ENCODE peak calls at places on chromosome 4, in five cellular contexts. U is right lobe of liver, B is suprapubic skin, L is breast epithelium, W is gastrocnemius medialis. T is an unnamed sample.

GRCh38 chr4:99617374-99617773 is 40.3 kb downstream of the C4orf54 start:
- DNase-seq in L (no peak), U (no peak), B (no peak), W (no peak), T (no peak)

GRCh38 chr4:169268951-169269781 is 1.6 kb downstream of the SH3RF1 start:
- DNase-seq in W (no peak), L (no peak), U (peak), B (no peak), T (no peak)

GRCh38 chr4:183388021-183388420 is 56.4 kb upstream of the CDKN2AIP start:
- DNase-seq in B (peak), L (no peak), U (no peak), W (no peak), T (no peak)

GRCh38 chr4:80173387-80173786 is 23.9 kb upstream of the PRDM8 start:
- DNase-seq in U (no peak), W (no peak), L (no peak), B (no peak), T (no peak)

GRCh38 chr4:120801171-120801758 is 121.3 kb downstream of the PRDM5 start:
- DNase-seq in U (no peak), L (no peak), W (no peak), B (no peak), T (no peak)

GRCh38 chr4:7988437-7988836 is 48.8 kb upstream of the AFAP1 start:
- DNase-seq in L (no peak), B (no peak), U (no peak), W (no peak), T (no peak)

GRCh38 chr4:99657801-99658200 is at the start of gene C4orf54:
- DNase-seq in B (no peak), U (no peak), W (no peak), L (no peak), T (no peak)

GRCh38 chr4:36024901-36025610 is 219.3 kb downstream of the ARAP2 start:
- DNase-seq in U (no peak), W (no peak), B (no peak), L (no peak), T (no peak)

GRCh38 chr4:88775529-88775928 is 77.9 kb upstream of the NAP1L5 start:
- DNase-seq in U (no peak), L (no peak), W (no peak), B (no peak), T (no peak)

GRCh38 chr4:39729557-39729956 is 31.6 kb downstream of the UBE2K start:
- DNase-seq in W (no peak), L (no peak), B (no peak), U (no peak), T (no peak)

GRCh38 chr4:8157944-8158709 is 486 bp downstream of the ABLIM2 start:
- DNase-seq in B (no peak), U (no peak), L (no peak), W (no peak), T (no peak)

GRCh38 chr4:185142563-185142910 is 529 bp upstream of the SLC25A4 start:
- DNase-seq in W (peak), B (no peak), U (no peak), L (no peak), T (no peak)

DNA sequence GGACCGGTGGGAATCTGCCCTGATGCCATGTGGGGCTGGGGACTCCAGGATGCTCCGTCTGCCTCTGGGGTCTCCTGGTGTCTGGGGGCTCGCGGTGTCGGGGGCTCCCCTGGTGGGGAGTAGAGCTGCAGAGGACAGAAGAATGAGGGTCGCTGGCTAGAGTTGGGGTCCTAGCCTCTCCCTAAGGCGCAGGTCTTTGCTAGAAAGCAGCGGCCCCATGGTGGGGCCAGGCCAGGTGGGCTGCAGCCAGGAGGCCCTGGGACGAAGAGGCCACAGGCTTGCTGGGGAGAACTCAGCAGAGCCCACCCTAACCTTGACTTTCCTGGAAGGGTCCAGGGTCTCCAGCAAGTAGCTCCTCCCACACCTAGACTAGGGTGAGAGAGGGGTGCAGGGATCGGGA is 21.4 kb downstream of the FGFRL1 start:
- DNase-seq in L (no peak), W (no peak), B (no peak), U (no peak), T (peak)
- H3K27ac ChIP-seq in L (no peak), W (no peak), B (no peak), U (no peak), T (no peak)

GRCh38 chr4:27514711-27515110 is 654.1 kb downstream of the STIM2 start:
- DNase-seq in L (no peak), U (no peak), B (no peak), W (no peak), T (no peak)
- TF ChIP-seq POLR2A in L (no peak), U (no peak), B (no peak), W (no peak), T (no peak)

GRCh38 chr4:27089186-27089585 is 228.5 kb downstream of the STIM2 start:
- DNase-seq in B (no peak), L (no peak), U (no peak), W (no peak), T (no peak)

GRCh38 chr4:27087306-27088045 is 226.8 kb downstream of the STIM2 start:
- DNase-seq in U (no peak), B (no peak), W (no peak), L (no peak), T (no peak)

GRCh38 chr4:27094224-27094623 is 233.6 kb downstream of the STIM2 start:
- DNase-seq in L (no peak), U (no peak), W (no peak), B (no peak), T (no peak)

GRCh38 chr4:27088491-27088890 is 227.8 kb downstream of the STIM2 start:
- DNase-seq in L (peak), B (no peak), W (no peak), U (no peak), T (no peak)

GRCh38 chr4:27090406-27090805 is 229.8 kb downstream of the STIM2 start:
- DNase-seq in W (no peak), L (no peak), U (no peak), B (no peak), T (no peak)
- TF ChIP-seq CTCF in W (no peak), L (no peak), U (no peak), B (no peak), T (no peak)

DNA sequence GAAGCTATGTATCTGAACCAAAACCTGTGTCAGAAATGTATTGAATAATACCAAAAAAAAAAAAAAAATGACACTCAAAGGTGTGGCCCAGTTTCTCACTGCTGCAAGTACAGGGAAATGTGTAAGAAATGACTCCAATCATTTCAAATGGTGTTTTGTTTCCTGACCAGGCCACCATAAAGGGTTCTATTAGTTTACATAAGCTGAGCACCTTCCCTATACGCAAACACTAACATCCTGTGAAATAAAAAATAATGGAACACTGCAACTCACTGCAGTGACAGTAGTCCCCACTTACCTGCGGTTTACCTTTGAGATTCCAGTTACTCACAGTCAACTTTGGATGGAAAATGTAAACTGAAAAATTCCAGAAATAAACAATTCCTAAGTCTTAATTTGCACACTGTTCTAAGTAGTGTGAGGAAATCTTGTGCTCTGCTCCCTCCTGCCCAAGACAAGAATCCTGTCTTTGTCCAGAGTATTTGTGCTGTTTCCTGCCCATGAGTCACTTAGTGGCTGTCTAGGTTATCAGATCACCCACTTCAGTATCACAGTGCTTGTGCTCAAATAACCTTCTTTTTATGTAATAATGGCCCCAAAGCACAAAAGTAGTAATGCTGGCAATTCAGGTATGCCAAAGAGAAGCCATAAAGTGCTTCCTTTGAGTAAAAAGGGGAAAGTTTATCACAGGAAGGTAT is 265.3 kb downstream of the RCHY1 start:
- DNase-seq in U (no peak), L (no peak), W (no peak), B (no peak), T (no peak)
- H3K27ac ChIP-seq in U (no peak), L (no peak), W (no peak), B (no peak), T (no peak)

GRCh38 chr4:108172780-108173598 is 4.3 kb upstream of the LEF1 start:
- DNase-seq in L (no peak), U (no peak), W (no peak), B (no peak), T (peak)
- TF ChIP-seq POLR2A in L (no peak), U (no peak), W (no peak), B (no peak), T (no peak)

GRCh38 chr4:25978327-25978726 is 64.3 kb downstream of the SMIM20 start:
- DNase-seq in W (no peak), B (no peak), U (no peak), L (no peak), T (no peak)

GRCh38 chr4:25981749-25982148 is 67.7 kb downstream of the SMIM20 start:
- DNase-seq in W (no peak), U (no peak), B (no peak), L (no peak), T (no peak)

GRCh38 chr4:25977397-25978170 is 63.6 kb downstream of the SMIM20 start:
- DNase-seq in B (no peak), L (no peak), U (no peak), W (no peak), T (no peak)

GRCh38 chr4:25973346-25973745 is 59.3 kb downstream of the SMIM20 start:
- DNase-seq in B (no peak), U (no peak), L (no peak), W (no peak), T (no peak)

DNA sequence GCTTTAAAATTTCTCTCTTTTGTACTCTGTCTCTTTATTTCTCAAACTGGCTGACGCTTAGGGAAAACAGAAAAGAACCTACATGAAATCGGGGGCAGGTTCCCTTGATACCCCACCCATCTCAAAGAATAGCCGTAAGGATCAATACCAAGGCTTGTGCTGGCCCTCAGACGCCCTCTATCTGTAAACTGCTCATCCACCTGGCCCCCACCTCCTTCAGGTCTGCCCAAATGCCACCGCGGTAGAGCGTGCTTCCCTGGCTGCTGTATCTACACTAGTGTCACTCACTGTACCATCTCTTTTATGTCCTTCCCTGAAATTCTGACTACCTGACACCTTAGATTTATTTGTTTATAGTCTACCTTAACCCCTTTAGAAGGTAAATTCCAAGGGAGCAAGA is 62.8 kb downstream of the SMIM20 start:
- DNase-seq in W (no peak), L (no peak), U (no peak), B (no peak), T (no peak)
- TF ChIP-seq CTCF in W (no peak), L (no peak), U (no peak), B (no peak), T (no peak)